ENCODE peak calls at places on chromosomes 5 and 9, in seven cellular contexts. C is adrenal gland, I is ovary, B is pancreas, U is A549, S is breast epithelium, X is mammary epithelial cell. V is an unnamed sample.
A peak's percentile ranks its signal among the peaks of the same experiment; 100 is the strongest.

GRCh38 chr5:133205649-133206048 is 153.8 kb downstream of the HSPA4 start:
- DNase-seq in C (no peak), I (no peak), B (no peak), U (no peak), S (no peak), X (no peak), V (no peak)

GRCh38 chr5:132836852-132837251 is 6.4 kb upstream of the SHROOM1 start:
- DNase-seq in C (no peak), I (no peak), B (no peak), U (no peak), S (no peak), X (no peak), V (no peak)

GRCh38 chr9:120985759-120986353 is 59.3 kb upstream of the TRAF1 start:
- DNase-seq in C (peak; percentile 23), I (no peak), B (no peak), U (peak; percentile 77), S (no peak), X (peak; percentile 34), V (no peak)

GRCh38 chr5:172624996-172625939 is 15.8 kb upstream of the NEURL1B start:
- DNase-seq in C (no peak), I (no peak), B (no peak), U (no peak), S (peak; percentile 40), X (no peak), V (no peak)

GRCh38 chr9:94786586-94786985 is 60.1 kb downstream of the AOPEP start:
- DNase-seq in C (no peak), I (no peak), B (no peak), U (no peak), S (no peak), X (no peak), V (no peak)

GRCh38 chr5:148542812-148543211 is 111.5 kb downstream of the HTR4 start:
- DNase-seq in C (no peak), I (no peak), B (no peak), U (no peak), S (no peak), X (peak; percentile 27), V (no peak)

GRCh38 chr5:63919763-63920478 is 42.3 kb downstream of the HTR1A start:
- DNase-seq in C (no peak), I (no peak), B (no peak), U (no peak), S (no peak), X (no peak), V (no peak)

GRCh38 chr5:143824851-143825720 is 13.1 kb downstream of the HMHB1 start:
- DNase-seq in C (peak; percentile 80), I (peak; percentile 71), B (peak; percentile 83), U (peak; percentile 89), S (peak; percentile 69), X (peak; percentile 55), V (peak; percentile 80)

GRCh38 chr9:99921875-99922710 is 15.6 kb downstream of the STX17 start:
- DNase-seq in C (no peak), I (no peak), B (no peak), U (no peak), S (no peak), X (no peak), V (no peak)

GRCh38 chr5:108561416-108562204 is 179.7 kb upstream of the FBXL17 start:
- DNase-seq in C (no peak), I (no peak), B (no peak), U (no peak), S (no peak), X (no peak), V (no peak)

GRCh38 chr9:122218070-122218884 is 10.5 kb downstream of the LHX6 start:
- DNase-seq in C (no peak), I (no peak), B (no peak), U (no peak), S (no peak), X (no peak), V (no peak)

GRCh38 chr5:54443264-54443663 is 12.2 kb upstream of the HSPB3 start:
- DNase-seq in C (no peak), I (peak; percentile 17), B (no peak), U (peak; percentile 33), S (no peak), X (peak; percentile 2), V (no peak)

GRCh38 chr5:53095222-53095621 is 14.3 kb downstream of the MOCS2 start:
- DNase-seq in C (no peak), I (no peak), B (no peak), U (no peak), S (no peak), X (no peak), V (no peak)

GRCh38 chr5:121962943-121963342 is 1.2 kb downstream of the SRFBP1 start:
- DNase-seq in C (no peak), I (no peak), B (no peak), U (no peak), S (no peak), X (no peak), V (no peak)

GRCh38 chr9:134055981-134056461 is 11.8 kb downstream of the BRD3 start:
- DNase-seq in C (peak; percentile 84), I (peak; percentile 66), B (peak; percentile 88), U (peak; percentile 45), S (peak; percentile 77), X (peak; percentile 91), V (peak; percentile 77)

GRCh38 chr5:127298623-127299022 is 8.0 kb downstream of the MEGF10 start:
- DNase-seq in C (no peak), I (no peak), B (no peak), U (no peak), S (no peak), X (no peak), V (no peak)

GRCh38 chr5:127298036-127298429 is 7.4 kb downstream of the MEGF10 start:
- DNase-seq in C (no peak), I (no peak), B (no peak), U (no peak), S (no peak), X (no peak), V (no peak)

GRCh38 chr5:127302509-127302908 is 11.9 kb downstream of the MEGF10 start:
- DNase-seq in C (no peak), I (no peak), B (no peak), U (no peak), S (no peak), X (no peak), V (no peak)

GRCh38 chr5:127297348-127298035 is 6.9 kb downstream of the MEGF10 start:
- DNase-seq in C (no peak), I (no peak), B (no peak), U (no peak), S (no peak), X (no peak), V (no peak)

GRCh38 chr5:127299678-127300077 is 9.1 kb downstream of the MEGF10 start:
- DNase-seq in C (no peak), I (no peak), B (no peak), U (no peak), S (no peak), X (no peak), V (no peak)
- TF ChIP-seq CTCF in C (no peak), I (no peak), B (no peak), U (no peak), S (no peak), X (no peak), V (peak; percentile 12)

DNA sequence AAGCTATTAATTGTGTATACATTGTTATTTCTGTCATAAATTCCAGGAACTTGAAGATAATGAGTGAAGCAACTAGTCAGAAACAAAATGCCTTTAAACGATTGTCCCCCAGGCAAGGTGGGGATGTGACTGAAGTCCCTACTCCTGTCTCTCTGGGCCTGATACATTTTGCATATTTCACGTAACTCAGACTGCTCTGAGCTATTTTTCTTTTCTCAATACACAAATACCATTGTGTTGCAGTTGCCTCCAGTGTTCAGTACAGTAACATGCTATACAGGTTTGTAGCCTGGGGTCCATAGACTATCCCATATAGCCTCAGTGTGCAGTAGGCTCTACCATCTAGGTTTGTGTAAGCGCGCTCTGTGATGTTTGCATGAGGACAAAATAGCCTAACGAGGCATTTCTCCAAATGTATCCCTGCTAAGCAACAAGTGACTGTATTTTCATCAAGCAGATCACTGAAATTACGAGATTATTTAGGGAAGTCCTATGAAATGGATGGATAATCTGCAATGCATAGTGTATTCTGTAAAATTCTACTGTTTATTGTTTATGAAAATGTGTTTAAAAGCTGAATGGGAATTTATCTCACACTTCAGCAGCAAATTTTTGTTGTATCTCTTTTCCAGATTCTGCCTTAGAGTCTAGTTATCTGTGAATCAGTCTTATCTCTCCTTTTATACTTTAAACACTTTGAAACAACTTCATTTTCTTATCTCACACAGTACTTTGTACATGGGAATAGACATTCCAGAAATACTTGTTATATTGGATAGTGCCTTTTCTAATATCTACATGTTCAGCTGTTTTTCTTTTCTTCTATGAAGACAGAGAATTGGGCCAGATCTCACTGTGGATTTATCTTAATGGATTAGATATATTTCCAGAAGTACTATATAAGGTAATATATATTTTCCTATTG is 150.5 kb downstream of the CD180 start:
- DNase-seq in C (no peak), I (no peak), B (no peak), U (no peak), S (no peak), X (no peak), V (no peak)
- H3K4me1 ChIP-seq in C (peaks cover 42% of the 10 kb centered on the region), I (peaks cover 3% of the 10 kb centered on the region), B (peaks cover 4% of the 10 kb centered on the region), U (no peaks in the 10 kb centered on the region), S (no peaks in the 10 kb centered on the region), X (peaks cover 9% of the 10 kb centered on the region), V (peaks cover 91% of the 10 kb centered on the region)

DNA sequence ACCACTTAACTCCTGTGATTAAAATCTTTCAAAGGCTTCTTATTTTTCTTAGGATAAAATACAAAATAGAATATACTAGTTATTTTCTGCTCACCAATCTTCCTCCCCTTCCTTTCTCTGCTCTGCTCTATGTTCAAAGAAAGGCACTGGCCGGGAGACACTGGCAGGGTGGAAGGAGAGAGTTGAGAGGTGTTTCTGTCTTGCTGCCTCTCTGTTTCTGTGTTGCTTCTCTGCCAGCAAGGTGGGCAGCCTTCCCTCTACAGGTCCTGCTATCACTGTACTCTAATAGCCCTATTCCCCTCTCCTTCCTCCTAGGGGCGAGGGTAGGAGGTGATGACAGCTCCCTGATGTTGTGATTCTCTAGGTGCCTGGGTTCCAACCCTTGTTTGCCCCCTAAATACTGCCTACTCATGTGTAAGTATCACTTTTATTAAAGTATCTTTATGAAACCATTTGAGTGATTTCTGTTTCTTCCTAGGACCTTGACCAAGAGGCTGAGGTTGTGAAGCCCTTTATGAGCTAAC is 515.1 kb downstream of the TLE4 start:
- DNase-seq in C (no peak), I (no peak), B (no peak), U (no peak), S (no peak), X (no peak), V (no peak)
- TF ChIP-seq CTCF in C (no peak), I (no peak), B (no peak), U (no peak), S (no peak), X (no peak), V (no peak)

GRCh38 chr9:124267271-124267807 is 9.6 kb downstream of the NEK6 start:
- DNase-seq in C (no peak), I (no peak), B (peak; percentile 58), U (peak; percentile 79), S (peak; percentile 86), X (peak; percentile 87), V (no peak)

GRCh38 chr9:124268248-124268647 is 10.5 kb downstream of the NEK6 start:
- DNase-seq in C (no peak), I (no peak), B (no peak), U (no peak), S (no peak), X (no peak), V (no peak)

GRCh38 chr9:124264812-124265211 is 7.1 kb downstream of the NEK6 start:
- DNase-seq in C (no peak), I (no peak), B (no peak), U (no peak), S (no peak), X (no peak), V (no peak)

GRCh38 chr9:124266826-124267201 is 9.1 kb downstream of the NEK6 start:
- DNase-seq in C (no peak), I (no peak), B (no peak), U (no peak), S (no peak), X (no peak), V (no peak)

GRCh38 chr9:124266139-124266825 is 8.5 kb downstream of the NEK6 start:
- DNase-seq in C (no peak), I (no peak), B (no peak), U (no peak), S (no peak), X (no peak), V (no peak)
- H3K4me1 ChIP-seq in C (peaks cover 28% of the 10 kb centered on the region), I (peaks cover 7% of the 10 kb centered on the region), B (peaks cover 53% of the 10 kb centered on the region), U (peaks cover 71% of the 10 kb centered on the region), S (peaks cover 38% of the 10 kb centered on the region), X (peaks cover 54% of the 10 kb centered on the region), V (peaks cover 83% of the 10 kb centered on the region)

V was measured in left ventricle myocardium inferior.